ENCODE peak calls at places on chromosomes 5 and 9, in nine cellular contexts. P, T, F, R, V, G, Y, Q and I are unnamed samples.

GRCh38 chr9:98990181-98990870 is 46.6 kb downstream of the COL15A1 start:
- DNase-seq in P (no peak), T (no peak), F (no peak), R (no peak), V (no peak), G (no peak), Y (no peak), Q (no peak), I (no peak)

GRCh38 chr5:164581889-164582288 is 1076.5 kb downstream of the MAT2B start:
- DNase-seq in P (no peak), T (no peak), F (no peak), R (no peak), V (no peak), G (no peak), Y (no peak), Q (no peak), I (no peak)

GRCh38 chr9:114805670-114806551 is at the start of gene TNFSF15:
- DNase-seq in P (no peak), T (peak; percentile 75), F (peak; percentile 72), R (peak; percentile 54), V (no peak), G (peak; percentile 5), Y (no peak), Q (peak; percentile 23), I (no peak)

GRCh38 chr9:13810510-13810909 is 503.4 kb downstream of the NFIB start:
- DNase-seq in P (no peak), T (no peak), F (no peak), R (no peak), V (no peak), G (no peak), Y (peak; percentile 78), Q (no peak), I (peak; percentile 67)

GRCh38 chr5:27328480-27328879 is 290.1 kb upstream of the CDH9 start:
- DNase-seq in P (no peak), T (no peak), F (no peak), R (no peak), V (peak; percentile 74), G (no peak), Y (peak; percentile 84), Q (no peak), I (peak; percentile 81)

GRCh38 chr5:71013575-71013974 is 11.6 kb downstream of the NAIP start:
- DNase-seq in P (no peak), T (no peak), F (no peak), R (no peak), V (no peak), G (no peak), Y (no peak), Q (no peak), I (no peak)

GRCh38 chr5:108461628-108462367 is 79.9 kb upstream of the FBXL17 start:
- DNase-seq in P (no peak), T (no peak), F (no peak), R (no peak), V (peak; percentile 35), G (no peak), Y (peak; percentile 48), Q (no peak), I (peak; percentile 47)

GRCh38 chr5:97121848-97122247 is 20.6 kb downstream of the LIX1 start:
- DNase-seq in P (no peak), T (no peak), F (no peak), R (no peak), V (no peak), G (no peak), Y (no peak), Q (no peak), I (no peak)

DNA sequence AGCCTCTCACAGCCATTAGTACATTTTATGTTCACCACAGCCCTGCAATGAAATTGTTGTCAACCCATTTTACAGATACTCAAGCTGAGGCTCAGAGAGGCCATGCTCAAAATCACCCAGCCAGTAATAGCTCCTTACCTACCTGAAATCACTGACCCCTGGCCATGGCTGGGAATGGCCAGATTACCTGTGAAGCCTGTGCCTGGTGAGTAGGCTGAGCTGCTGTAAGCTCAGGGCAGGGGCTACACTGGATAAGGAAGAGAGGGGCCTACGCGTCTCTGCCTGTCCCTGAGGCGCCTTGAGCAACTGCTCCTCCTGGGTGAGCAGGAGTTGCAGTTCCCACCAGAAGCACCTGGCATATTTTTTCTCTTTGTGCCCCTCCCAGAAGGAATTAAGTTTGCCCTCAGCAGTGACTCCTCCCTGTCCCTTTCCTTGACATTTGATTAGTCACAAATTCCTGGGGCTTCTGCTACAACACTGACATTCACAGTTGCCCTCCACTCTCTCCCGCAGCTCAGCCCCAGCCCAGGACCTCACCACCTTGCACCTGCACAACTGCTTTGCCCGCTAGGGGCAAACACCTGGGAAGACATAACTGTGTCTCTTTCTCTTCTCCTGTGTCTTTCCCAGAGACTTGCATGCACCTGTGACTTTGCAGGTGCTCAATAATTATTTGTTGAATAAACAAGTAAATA is 5.7 kb downstream of the CLTB start:
- DNase-seq in P (no peak), T (no peak), F (no peak), R (no peak), V (no peak), G (no peak), Y (no peak), Q (no peak), I (no peak)
- H3K4me3 ChIP-seq in P (no peak overlapping the region), T (no peak overlapping the region), F (no peak overlapping the region), R (no peak overlapping the region), V (no peak overlapping the region), G (no peak overlapping the region), Y (no peak overlapping the region), Q (no peak overlapping the region), I (no peak overlapping the region)

GRCh38 chr5:41856644-41857491 is 13.4 kb downstream of the OXCT1 start:
- DNase-seq in P (peak; percentile 59), T (peak; percentile 40), F (peak; percentile 56), R (peak; percentile 26), V (no peak), G (no peak), Y (peak; percentile 75), Q (peak; percentile 83), I (peak; percentile 86)
- TF ChIP-seq CTCF in P (peak; percentile 64), T (peak; percentile 84), F (peak; percentile 72), R (peak; percentile 76), V (peak; percentile 74), G (peak; percentile 65), Y (peak; percentile 68), Q (peak; percentile 72), I (peak; percentile 71)

GRCh38 chr9:93059097-93059959 is 827 bp downstream of the SUSD3 start:
- DNase-seq in P (peak; percentile 55), T (peak; percentile 13), F (no peak), R (peak; percentile 43), V (no peak), G (no peak), Y (no peak), Q (no peak), I (no peak)

GRCh38 chr9:93060746-93061259 is 2.3 kb downstream of the SUSD3 start:
- DNase-seq in P (peak; percentile 58), T (peak; percentile 61), F (no peak), R (no peak), V (no peak), G (no peak), Y (no peak), Q (no peak), I (peak; percentile 33)

GRCh38 chr9:93058357-93059096 is at the start of gene SUSD3:
- DNase-seq in P (peak; percentile 91), T (peak; percentile 68), F (peak; percentile 77), R (peak; percentile 76), V (no peak), G (no peak), Y (no peak), Q (peak; percentile 73), I (peak; percentile 9)

GRCh38 chr9:93061260-93061751 is 2.8 kb downstream of the SUSD3 start:
- DNase-seq in P (peak; percentile 45), T (no peak), F (no peak), R (no peak), V (no peak), G (no peak), Y (no peak), Q (no peak), I (no peak)

DNA sequence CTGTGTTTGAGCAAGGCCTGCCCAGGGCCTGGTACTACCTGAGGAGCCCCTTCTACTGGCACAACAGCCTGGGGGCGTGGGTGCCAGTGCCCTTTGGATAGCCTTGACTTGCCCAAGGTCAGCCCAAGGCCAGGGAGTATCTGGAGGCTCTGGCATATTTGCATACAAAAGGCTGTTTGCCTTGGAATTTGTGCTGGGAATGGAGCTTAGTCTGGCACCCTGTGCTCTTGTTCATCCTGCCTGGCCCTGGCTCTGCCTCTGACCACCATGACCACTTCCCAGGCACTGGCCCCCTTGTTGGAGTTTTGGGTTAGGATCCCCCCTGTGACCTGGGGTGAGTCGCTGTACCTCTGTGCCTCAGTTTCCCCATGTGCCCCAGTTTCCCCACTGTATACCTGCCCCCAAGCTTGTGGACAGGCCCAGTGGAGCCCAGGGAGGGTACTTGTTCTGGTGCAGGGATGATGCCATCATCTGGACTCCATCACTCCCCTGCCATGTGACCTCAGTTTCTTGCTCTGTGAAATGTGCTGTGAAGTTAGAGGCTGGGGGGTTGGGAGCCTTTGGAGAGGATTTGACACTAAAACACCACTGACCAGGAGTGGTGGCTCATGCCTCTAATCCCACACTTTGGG is 1.6 kb downstream of the SUSD3 start:
- DNase-seq in P (no peak), T (no peak), F (no peak), R (no peak), V (no peak), G (no peak), Y (no peak), Q (no peak), I (no peak)
- H3K4me3 ChIP-seq in P (no peak overlapping the region), T (no peak overlapping the region), F (peak overlapping the region; percentile 74), R (no peak overlapping the region), V (no peak overlapping the region), G (no peak overlapping the region), Y (no peak overlapping the region), Q (no peak overlapping the region), I (no peak overlapping the region)

GRCh38 chr9:113302792-113303418 is at the start of gene RNF183:
- DNase-seq in P (no peak), T (no peak), F (peak; percentile 63), R (peak; percentile 32), V (no peak), G (no peak), Y (no peak), Q (no peak), I (no peak)

GRCh38 chr9:113306566-113306965 is 3.4 kb upstream of the RNF183 start:
- DNase-seq in P (no peak), T (no peak), F (no peak), R (no peak), V (no peak), G (no peak), Y (no peak), Q (no peak), I (no peak)

GRCh38 chr9:113310538-113310937 is 7.4 kb upstream of the RNF183 start:
- DNase-seq in P (no peak), T (no peak), F (no peak), R (no peak), V (no peak), G (no peak), Y (no peak), Q (peak; percentile 19), I (peak; percentile 67)

GRCh38 chr9:113309204-113309813 is 6.1 kb upstream of the RNF183 start:
- DNase-seq in P (no peak), T (peak; percentile 53), F (peak; percentile 58), R (peak; percentile 41), V (no peak), G (no peak), Y (peak; percentile 49), Q (peak; percentile 43), I (peak; percentile 73)

DNA sequence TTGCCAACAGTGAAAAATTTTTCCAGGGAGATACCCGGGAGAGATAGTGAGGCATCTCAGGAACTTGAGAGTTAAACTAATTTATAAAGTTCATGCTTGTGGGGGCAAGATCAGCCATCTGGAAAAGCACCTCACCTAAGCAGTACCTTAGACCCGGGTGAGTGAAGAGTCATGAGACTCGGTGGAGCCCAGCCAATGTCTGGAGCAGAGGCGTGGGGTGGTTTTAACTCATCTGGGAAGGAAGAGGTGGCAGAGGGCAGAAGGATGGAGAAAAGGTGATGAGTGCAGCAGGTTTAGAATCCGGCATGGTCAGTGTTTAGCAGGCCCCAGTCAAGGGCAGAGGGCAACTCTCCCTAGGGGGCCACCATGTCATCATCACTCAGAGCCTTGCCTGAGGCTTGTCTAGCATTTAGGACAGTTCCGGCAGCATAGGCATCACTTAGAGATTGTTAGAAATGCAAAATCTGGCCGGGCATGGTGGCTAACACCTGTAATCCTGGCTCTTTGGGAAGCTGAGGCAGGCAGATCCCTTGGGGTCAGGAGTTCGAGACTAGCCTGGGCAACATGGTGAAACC is 4.3 kb upstream of the RNF183 start:
- DNase-seq in P (no peak), T (no peak), F (no peak), R (no peak), V (no peak), G (no peak), Y (no peak), Q (no peak), I (no peak)
- TF ChIP-seq CTCF in P (no peak), T (no peak), F (no peak), R (no peak), V (no peak), G (no peak), Y (no peak), Q (no peak), I (no peak)